ENCODE peak calls at places on chromosomes 6 and 20, in five cellular contexts. I is NCI-H345, A is neural progenitor cell, U is SHP77, H is posterior cingulate gyrus. L is an unnamed sample.

GRCh38 chr20:37789408-37789807 is 95.6 kb downstream of the CTNNBL1 start:
- DNase-seq in I (no peak), A (no peak), U (no peak), H (no peak), L (no peak)

GRCh38 chr20:47144463-47144862 is 212.0 kb downstream of the ZMYND8 start:
- DNase-seq in I (no peak), A (no peak), U (no peak), H (no peak), L (no peak)

GRCh38 chr20:35312348-35312747 is 20.1 kb upstream of the FAM83C start:
- DNase-seq in I (no peak), A (no peak), U (no peak), H (no peak), L (no peak)

GRCh38 chr20:40442181-40442963 is 246.7 kb downstream of the MAFB start:
- DNase-seq in I (peak), A (peak), U (peak), H (no peak), L (no peak)

GRCh38 chr6:73893696-73894095 is 197.7 kb downstream of the CD109 start:
- DNase-seq in I (no peak), A (no peak), U (no peak), H (no peak), L (no peak)

GRCh38 chr6:28188111-28188979 is 36.7 kb upstream of the ZSCAN9 start:
- DNase-seq in I (no peak), A (no peak), U (no peak), H (no peak), L (no peak)

GRCh38 chr6:111668410-111668809 is 62.7 kb upstream of the TRAF3IP2 start:
- DNase-seq in I (no peak), A (no peak), U (no peak), H (no peak), L (no peak)

GRCh38 chr6:111583986-111584385 is 21.7 kb downstream of the TRAF3IP2 start:
- DNase-seq in I (no peak), A (no peak), U (no peak), H (no peak), L (no peak)

GRCh38 chr6:146545608-146546007 is 2.0 kb downstream of the RAB32 start:
- DNase-seq in I (no peak), A (no peak), U (no peak), H (no peak), L (peak)

GRCh38 chr6:128892079-128892478 is 9.1 kb downstream of the LAMA2 start:
- DNase-seq in I (no peak), A (no peak), U (no peak), H (no peak), L (no peak)

GRCh38 chr20:48170625-48171024 is 385.3 kb upstream of the SULF2 start:
- DNase-seq in I (no peak), A (no peak), U (no peak), H (no peak), L (no peak)

GRCh38 chr6:55449219-55449618 is 122.0 kb downstream of the GFRAL start:
- DNase-seq in I (no peak), A (peak), U (peak), H (no peak), L (peak)

GRCh38 chr20:48180039-48180438 is 394.8 kb upstream of the SULF2 start:
- DNase-seq in I (peak), A (no peak), U (no peak), H (no peak), L (no peak)

L was measured in AML-193.